ENCODE peak calls at places on chromosome 2, in ten cellular contexts. Q is left cardiac atrium; J is T-helper 9 cell; T is AML-193; S is central memory CD8-positive, alpha-beta T cell; P is effector CD4-positive, alpha-beta T cell; U is choroid plexus epithelial cell; R is hepatic stellate cell; X is stimulated activated CD4-positive, alpha-beta T cell treated with anti-CD3 and anti-CD28 coated beads, Interleukin-2, amount 100 ng/mL, for 24 hours; K is left kidney. M is an unnamed sample.

GRCh38 chr2:26298638-26299393 is 47.1 kb upstream of the SELENOI start:
- DNase-seq in Q (peak; percentile 43), J (no peak), T (peak; percentile 17), S (no peak), P (no peak), U (peak; percentile 55), R (peak; percentile 60), X (peak; percentile 28), K (peak; percentile 70), M (no peak)

GRCh38 chr2:10584242-10584753 is 105.5 kb downstream of the NOL10 start:
- DNase-seq in Q (no peak), J (no peak), T (no peak), S (no peak), P (no peak), U (no peak), R (no peak), X (no peak), K (no peak), M (no peak)

GRCh38 chr2:43180901-43181300 is 45.5 kb downstream of the ZFP36L2 start:
- DNase-seq in Q (no peak), J (no peak), T (no peak), S (no peak), P (no peak), U (no peak), R (no peak), X (no peak), K (no peak), M (no peak)

GRCh38 chr2:182593394-182593707 is 122.7 kb upstream of the DNAJC10 start:
- DNase-seq in Q (no peak), J (no peak), T (no peak), S (no peak), P (no peak), U (peak; percentile 62), R (peak; percentile 53), X (no peak), K (no peak), M (peak; percentile 53)

GRCh38 chr2:58350484-58350883 is 109.4 kb upstream of the FANCL start:
- DNase-seq in Q (no peak), J (no peak), T (no peak), S (no peak), P (no peak), U (no peak), R (no peak), X (no peak), K (no peak), M (no peak)

GRCh38 chr2:149858916-149859634 is 271.5 kb upstream of the MMADHC start:
- DNase-seq in Q (no peak), J (no peak), T (no peak), S (no peak), P (no peak), U (peak; percentile 66), R (no peak), X (no peak), K (peak; percentile 18), M (no peak)

GRCh38 chr2:179936654-179937053 is 70.4 kb downstream of the CWC22 start:
- DNase-seq in Q (no peak), J (no peak), T (no peak), S (no peak), P (no peak), U (peak; percentile 40), R (no peak), X (peak; percentile 36), K (peak; percentile 34), M (peak; percentile 26)

GRCh38 chr2:223469270-223470057 is 132.7 kb downstream of the SCG2 start:
- DNase-seq in Q (peak; percentile 76), J (no peak), T (no peak), S (no peak), P (no peak), U (peak; percentile 98), R (peak; percentile 72), X (no peak), K (peak; percentile 53), M (no peak)